ENCODE peak calls at places on chromosomes 6 and 20, in ten cellular contexts. C, N, X, D, Z, L, M, O, K and Q are unnamed samples.

GRCh38 chr6:149899486-149899885 is 1.6 kb upstream of the RAET1E start:
- DNase-seq in D (no peak), K (no peak), O (no peak), Z (no peak), L (peak), X (no peak), N (no peak), M (no peak), C (no peak), Q (no peak)

GRCh38 chr6:147156218-147156617 is 48.0 kb upstream of the STXBP5 start:
- DNase-seq in K (no peak), D (no peak), N (no peak), Z (no peak), O (no peak), C (no peak), L (no peak), X (no peak), M (no peak), Q (no peak)

GRCh38 chr6:166366921-166367320 is 15.8 kb downstream of the MPC1 start:
- DNase-seq in K (no peak), D (no peak), N (no peak), O (no peak), X (no peak), M (no peak), L (no peak), Z (no peak), C (no peak), Q (no peak)

GRCh38 chr20:14336667-14337066 is 745 bp downstream of the FLRT3 start:
- DNase-seq in M (no peak), Z (peak), L (no peak), C (peak), N (no peak), O (no peak), K (peak), D (no peak), X (no peak), Q (no peak)

GRCh38 chr6:33613794-33614166 is 7.3 kb upstream of the ITPR3 start:
- DNase-seq in K (peak), N (peak), O (no peak), M (no peak), Z (no peak), D (no peak), C (peak), L (no peak), X (peak), Q (no peak)

GRCh38 chr6:23633986-23634385 is 492.0 kb upstream of the NRSN1 start:
- DNase-seq in D (no peak), O (no peak), Z (no peak), L (no peak), K (no peak), N (no peak), C (no peak), M (no peak), X (no peak), Q (no peak)

GRCh38 chr20:48350291-48350988 is 477.4 kb downstream of the PREX1 start:
- DNase-seq in D (no peak), K (no peak), M (no peak), N (no peak), O (no peak), Z (no peak), L (peak), X (no peak), C (no peak), Q (no peak)

GRCh38 chr20:12098411-12098810 is 180.7 kb downstream of the BTBD3 start:
- DNase-seq in O (no peak), X (peak), K (no peak), Z (no peak), M (no peak), N (no peak), L (no peak), C (no peak), D (no peak), Q (no peak)

GRCh38 chr6:150962436-150962835 is 96.9 kb downstream of the MTHFD1L start:
- DNase-seq in N (no peak), Z (no peak), K (no peak), D (no peak), C (no peak), M (no peak), O (no peak), L (no peak), X (no peak), Q (no peak)

GRCh38 chr6:106514281-106514885 is 114.9 kb downstream of the RTN4IP1 start:
- DNase-seq in Z (no peak), X (no peak), D (no peak), K (no peak), N (no peak), C (peak), L (no peak), M (no peak), O (no peak), Q (no peak)
- H3K27ac ChIP-seq in Z (no peak), X (peak), D (peak), K (no peak), N (no peak), C (peak), L (no peak), M (peak), O (peak), Q (no peak)

GRCh38 chr6:44030812-44031454 is 96.3 kb downstream of the MRPL14 start:
- DNase-seq in N (no peak), Z (no peak), D (no peak), C (no peak), X (no peak), M (no peak), L (peak), O (no peak), K (no peak), Q (no peak)
- H3K27ac ChIP-seq in N (no peak), Z (no peak), D (no peak), C (no peak), X (no peak), M (no peak), L (no peak), O (no peak), K (no peak), Q (no peak)

DNA sequence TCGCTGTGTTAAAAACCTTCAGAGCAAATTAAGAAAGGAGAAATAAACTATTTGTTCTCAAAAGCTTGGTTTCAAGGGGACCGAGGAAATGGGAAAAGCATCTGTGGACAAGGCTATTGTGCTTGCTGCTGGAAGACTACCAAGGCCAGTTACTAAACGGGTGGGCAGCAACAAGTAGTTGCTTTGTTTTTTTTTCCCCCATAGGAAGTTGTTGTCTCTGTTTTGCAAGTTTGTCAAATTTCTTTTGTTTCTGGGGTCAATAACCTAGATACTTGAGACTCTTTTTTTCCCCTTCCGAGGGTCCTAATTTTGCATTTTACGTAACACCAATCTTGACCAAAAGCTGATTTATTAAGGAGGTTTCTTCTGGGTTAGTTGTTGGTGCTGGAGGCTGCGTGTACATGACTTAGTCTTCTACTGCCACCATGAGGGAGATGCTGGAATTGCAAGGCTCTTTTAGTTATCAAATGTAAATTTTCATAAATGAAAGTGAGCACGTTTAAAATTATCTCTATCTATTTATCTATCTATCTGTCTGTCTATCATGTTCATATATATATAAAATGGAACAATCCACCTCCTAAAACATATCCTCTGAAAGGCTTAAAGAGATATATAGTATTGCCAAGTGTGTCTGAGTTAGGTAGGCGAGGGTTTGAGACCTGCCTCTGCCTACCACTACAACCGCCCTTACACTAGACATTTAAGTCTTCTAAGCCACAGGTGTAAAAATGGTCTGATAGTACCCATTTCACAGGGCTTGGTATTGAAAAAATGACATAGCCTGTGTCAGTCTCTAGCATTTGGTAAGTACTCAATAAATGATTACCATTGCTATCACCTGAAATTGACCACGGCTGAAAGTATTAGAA is 60.3 kb downstream of the GCLC start:
- DNase-seq in C (peak), M (no peak), N (peak), O (peak), L (no peak), D (peak), K (peak), X (peak), Z (peak), Q (peak)
- H3K27ac ChIP-seq in C (no peak), M (no peak), N (no peak), O (peak), L (no peak), D (no peak), K (no peak), X (no peak), Z (no peak), Q (no peak)

DNA sequence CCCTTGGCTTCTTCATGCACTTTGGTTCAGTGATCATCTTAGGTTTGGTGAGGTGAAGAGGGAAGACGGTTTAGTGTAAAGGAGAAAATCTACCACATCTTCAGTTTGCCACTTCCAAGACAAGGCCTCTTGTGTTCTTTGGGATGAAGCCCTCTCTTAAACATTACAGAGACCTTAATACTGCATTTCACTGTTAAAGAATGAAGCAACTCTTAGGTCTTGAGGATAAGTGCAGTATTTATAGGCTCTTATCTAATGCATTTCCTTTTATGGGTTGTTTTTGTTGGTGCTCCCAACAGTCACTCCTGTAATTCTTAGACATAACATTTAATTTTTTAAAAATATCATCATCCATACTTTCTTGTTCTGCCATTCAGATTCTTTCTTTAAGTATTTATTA is 139.9 kb upstream of the LAMP5 start:
- DNase-seq in L (no peak), X (no peak), M (no peak), D (no peak), Z (no peak), K (peak), O (no peak), N (no peak), C (no peak), Q (peak)
- H3K27ac ChIP-seq in L (no peak), X (no peak), M (no peak), D (no peak), Z (no peak), K (no peak), O (no peak), N (no peak), C (no peak), Q (peak)

DNA sequence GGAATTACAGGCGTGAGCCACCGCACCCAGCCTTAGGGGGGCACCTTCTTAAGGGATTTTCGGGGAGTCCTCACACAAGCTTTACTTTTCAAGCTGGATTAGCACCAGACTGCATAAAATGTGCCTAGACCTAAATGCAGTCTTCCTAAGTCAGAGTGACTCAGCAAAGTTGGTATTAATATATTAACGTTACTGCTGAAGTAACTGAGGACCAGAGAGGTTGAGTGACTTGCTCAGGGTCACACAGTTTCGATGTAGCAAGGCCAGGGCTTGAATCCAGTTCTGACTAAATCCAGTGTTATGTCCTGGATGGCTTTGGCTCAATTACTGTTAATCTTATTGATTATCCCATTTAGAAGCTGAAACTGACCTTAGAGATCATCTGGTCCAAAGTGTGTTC is 13.4 kb downstream of the EDEM2 start:
- DNase-seq in C (no peak), X (no peak), O (no peak), Z (no peak), M (no peak), N (no peak), K (no peak), L (no peak), D (no peak), Q (no peak)
- H3K27ac ChIP-seq in C (no peak), X (no peak), O (no peak), Z (no peak), M (no peak), N (no peak), K (no peak), L (no peak), D (no peak), Q (no peak)

GRCh38 chr6:25303234-25303633 is 24.1 kb downstream of the CARMIL1 start:
- DNase-seq in Z (no peak), L (no peak), D (no peak), O (no peak), K (no peak), M (no peak), C (no peak), N (no peak), X (no peak), Q (no peak)
- H3K27ac ChIP-seq in Z (no peak), L (peak), D (no peak), O (peak), K (no peak), M (no peak), C (no peak), N (no peak), X (peak), Q (peak)

DNA sequence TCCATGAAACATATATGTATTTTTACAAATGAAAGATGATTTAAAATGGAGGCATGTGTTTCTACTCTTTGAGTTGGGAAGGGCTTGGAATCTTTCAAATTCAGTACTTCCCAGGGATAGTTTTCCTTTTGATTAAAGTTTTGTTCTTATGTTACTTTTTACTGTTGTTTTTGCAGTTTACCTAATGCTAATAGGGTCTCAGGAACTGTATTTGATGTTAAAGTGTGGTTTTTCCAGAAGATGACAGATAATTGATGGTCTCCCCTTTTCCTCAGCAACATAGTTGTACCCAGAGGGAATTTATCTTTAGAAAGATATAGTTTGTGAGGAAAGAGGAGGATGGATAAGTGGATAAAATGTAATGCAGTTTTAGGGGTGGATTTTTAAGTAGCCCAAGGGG is 42.1 kb downstream of the GNAS start:
- DNase-seq in Z (no peak), D (no peak), K (no peak), X (no peak), N (no peak), O (no peak), L (no peak), C (no peak), M (no peak), Q (no peak)
- H3K27ac ChIP-seq in Z (no peak), D (peak), K (no peak), X (no peak), N (no peak), O (peak), L (no peak), C (peak), M (no peak), Q (no peak)